ENCODE peak calls at places on chromosomes 16 and 17, in four cellular contexts. One of them, this sample, is unnamed.

GRCh38 chr16:73171380-73171779 is 123.5 kb upstream of the ZFHX3 start:
- DNase-seq in HFF-Myc: no peak
- DNase-seq in IMR-90: no peak
- DNase-seq in ovary: no peak
- DNase-seq in this sample: no peak

GRCh38 chr17:9050801-9051401 is 29.6 kb downstream of the NTN1 start:
- DNase-seq in HFF-Myc: no peak
- DNase-seq in IMR-90: no peak
- DNase-seq in ovary: no peak
- DNase-seq in this sample: no peak

GRCh38 chr17:28744104-28744801 is 442 bp downstream of the TRAF4 start:
- DNase-seq in HFF-Myc: no peak
- DNase-seq in IMR-90: peak; percentile 41
- DNase-seq in ovary: peak; percentile 71
- DNase-seq in this sample: peak; percentile 29

GRCh38 chr17:56994009-56994792 is 16.3 kb downstream of the SCPEP1 start:
- DNase-seq in HFF-Myc: no peak
- DNase-seq in IMR-90: peak; percentile 26
- DNase-seq in ovary: no peak
- DNase-seq in this sample: peak; percentile 71

GRCh38 chr17:29855686-29856085 is 74.3 kb downstream of the SSH2 start:
- DNase-seq in HFF-Myc: no peak
- DNase-seq in IMR-90: peak; percentile 75
- DNase-seq in ovary: no peak
- DNase-seq in this sample: peak; percentile 67

GRCh38 chr17:66593116-66593515 is 241.8 kb upstream of the CACNG5 start:
- DNase-seq in HFF-Myc: no peak
- DNase-seq in IMR-90: no peak
- DNase-seq in ovary: no peak
- DNase-seq in this sample: no peak

GRCh38 chr17:79776378-79777165 is 1.4 kb upstream of the CBX2 start:
- DNase-seq in HFF-Myc: no peak
- DNase-seq in IMR-90: no peak
- DNase-seq in ovary: no peak
- DNase-seq in this sample: no peak

GRCh38 chr17:73042809-73043685 is 49.4 kb downstream of the SLC39A11 start:
- DNase-seq in HFF-Myc: no peak
- DNase-seq in IMR-90: peak; percentile 20
- DNase-seq in ovary: no peak
- DNase-seq in this sample: peak; percentile 91

GRCh38 chr16:90077757-90078593 is 844 bp upstream of the PRDM7 start:
- DNase-seq in HFF-Myc: no peak
- DNase-seq in IMR-90: peak; percentile 42
- DNase-seq in ovary: no peak
- DNase-seq in this sample: peak; percentile 39

GRCh38 chr16:87661561-87661960 is 59.3 kb downstream of the JPH3 start:
- DNase-seq in HFF-Myc: no peak
- DNase-seq in IMR-90: peak; percentile 43
- DNase-seq in ovary: no peak
- DNase-seq in this sample: peak; percentile 36

GRCh38 chr16:65600629-65601028 is 478.8 kb upstream of the CDH11 start:
- DNase-seq in HFF-Myc: peak; percentile 9
- DNase-seq in IMR-90: peak; percentile 29
- DNase-seq in ovary: no peak
- DNase-seq in this sample: peak; percentile 10

GRCh38 chr17:74453665-74454196 is 12.7 kb upstream of the CD300A start:
- DNase-seq in HFF-Myc: no peak
- DNase-seq in IMR-90: no peak
- DNase-seq in ovary: peak; percentile 94
- DNase-seq in this sample: no peak

GRCh38 chr17:47837401-47838039 is 3.6 kb downstream of the SCRN2 start:
- DNase-seq in HFF-Myc: no peak
- DNase-seq in IMR-90: peak; percentile 10
- DNase-seq in ovary: no peak
- DNase-seq in this sample: peak; percentile 58

GRCh38 chr16:51636913-51637743 is 486.1 kb upstream of the SALL1 start:
- DNase-seq in HFF-Myc: no peak
- DNase-seq in IMR-90: no peak
- DNase-seq in ovary: no peak
- DNase-seq in this sample: peak; percentile 43

GRCh38 chr16:29819506-29819905 is 756 bp upstream of the MVP start:
- DNase-seq in HFF-Myc: no peak
- DNase-seq in IMR-90: no peak
- DNase-seq in ovary: no peak
- DNase-seq in this sample: no peak

GRCh38 chr17:61383689-61384201 is 15.9 kb upstream of the TBX2 start:
- DNase-seq in HFF-Myc: no peak
- DNase-seq in IMR-90: no peak
- DNase-seq in ovary: no peak
- DNase-seq in this sample: peak; percentile 93

GRCh38 chr17:61579961-61580360 is 11.1 kb downstream of the NACA2 start:
- DNase-seq in HFF-Myc: no peak
- DNase-seq in IMR-90: peak; percentile 28
- DNase-seq in ovary: no peak
- DNase-seq in this sample: no peak

GRCh38 chr16:30924797-30925645 is 1.6 kb downstream of the FBXL19 start:
- DNase-seq in HFF-Myc: no peak
- DNase-seq in IMR-90: no peak
- DNase-seq in ovary: no peak
- DNase-seq in this sample: no peak

GRCh38 chr17:50218071-50218759 is 16.8 kb upstream of the COL1A1 start:
- DNase-seq in HFF-Myc: no peak
- DNase-seq in IMR-90: peak; percentile 65
- DNase-seq in ovary: no peak
- DNase-seq in this sample: peak; percentile 75

GRCh38 chr17:49388290-49388640 is 26.2 kb upstream of the ZNF652 start:
- DNase-seq in HFF-Myc: no peak
- DNase-seq in IMR-90: no peak
- DNase-seq in ovary: no peak
- DNase-seq in this sample: no peak

GRCh38 chr16:22360963-22361659 is 13.3 kb downstream of the CDR2 start:
- DNase-seq in HFF-Myc: no peak
- DNase-seq in IMR-90: no peak
- DNase-seq in ovary: no peak
- DNase-seq in this sample: no peak

GRCh38 chr16:50025544-50025931 is 513 bp downstream of the CNEP1R1 start:
- DNase-seq in HFF-Myc: no peak
- DNase-seq in IMR-90: no peak
- DNase-seq in ovary: peak; percentile 18
- DNase-seq in this sample: no peak

GRCh38 chr16:48384305-48384981 is 770 bp downstream of the SIAH1 start:
- DNase-seq in HFF-Myc: no peak
- DNase-seq in IMR-90: peak; percentile 40
- DNase-seq in ovary: peak; percentile 58
- DNase-seq in this sample: peak; percentile 30

GRCh38 chr16:31215287-31216115 is 1.4 kb downstream of the PYDC1 start:
- DNase-seq in HFF-Myc: no peak
- DNase-seq in IMR-90: peak; percentile 55
- DNase-seq in ovary: no peak
- DNase-seq in this sample: peak; percentile 57

GRCh38 chr17:49555495-49556018 is 20.1 kb upstream of the NXPH3 start:
- DNase-seq in HFF-Myc: no peak
- DNase-seq in IMR-90: no peak
- DNase-seq in ovary: no peak
- DNase-seq in this sample: no peak

GRCh38 chr16:70573451-70574121 is 50.0 kb downstream of the SF3B3 start:
- DNase-seq in HFF-Myc: peak; percentile 77
- DNase-seq in IMR-90: peak; percentile 97
- DNase-seq in ovary: no peak
- DNase-seq in this sample: peak; percentile 93

GRCh38 chr17:50686494-50687199 is 21.1 kb downstream of the ANKRD40 start:
- DNase-seq in HFF-Myc: no peak
- DNase-seq in IMR-90: peak; percentile 61
- DNase-seq in ovary: peak; percentile 94
- DNase-seq in this sample: peak; percentile 80

GRCh38 chr17:42547698-42548069 is 5.0 kb upstream of the HSD17B1 start:
- DNase-seq in HFF-Myc: no peak
- DNase-seq in IMR-90: no peak
- DNase-seq in ovary: no peak
- DNase-seq in this sample: no peak

GRCh38 chr17:42547001-42547461 is 5.7 kb upstream of the HSD17B1 start:
- DNase-seq in HFF-Myc: no peak
- DNase-seq in IMR-90: no peak
- DNase-seq in ovary: no peak
- DNase-seq in this sample: no peak

GRCh38 chr17:42548993-42549755 is 3.5 kb upstream of the HSD17B1 start:
- DNase-seq in HFF-Myc: no peak
- DNase-seq in IMR-90: no peak
- DNase-seq in ovary: no peak
- DNase-seq in this sample: no peak

GRCh38 chr17:42544874-42545283 is 7.8 kb upstream of the HSD17B1 start:
- DNase-seq in HFF-Myc: no peak
- DNase-seq in IMR-90: no peak
- DNase-seq in ovary: no peak
- DNase-seq in this sample: no peak

DNA sequence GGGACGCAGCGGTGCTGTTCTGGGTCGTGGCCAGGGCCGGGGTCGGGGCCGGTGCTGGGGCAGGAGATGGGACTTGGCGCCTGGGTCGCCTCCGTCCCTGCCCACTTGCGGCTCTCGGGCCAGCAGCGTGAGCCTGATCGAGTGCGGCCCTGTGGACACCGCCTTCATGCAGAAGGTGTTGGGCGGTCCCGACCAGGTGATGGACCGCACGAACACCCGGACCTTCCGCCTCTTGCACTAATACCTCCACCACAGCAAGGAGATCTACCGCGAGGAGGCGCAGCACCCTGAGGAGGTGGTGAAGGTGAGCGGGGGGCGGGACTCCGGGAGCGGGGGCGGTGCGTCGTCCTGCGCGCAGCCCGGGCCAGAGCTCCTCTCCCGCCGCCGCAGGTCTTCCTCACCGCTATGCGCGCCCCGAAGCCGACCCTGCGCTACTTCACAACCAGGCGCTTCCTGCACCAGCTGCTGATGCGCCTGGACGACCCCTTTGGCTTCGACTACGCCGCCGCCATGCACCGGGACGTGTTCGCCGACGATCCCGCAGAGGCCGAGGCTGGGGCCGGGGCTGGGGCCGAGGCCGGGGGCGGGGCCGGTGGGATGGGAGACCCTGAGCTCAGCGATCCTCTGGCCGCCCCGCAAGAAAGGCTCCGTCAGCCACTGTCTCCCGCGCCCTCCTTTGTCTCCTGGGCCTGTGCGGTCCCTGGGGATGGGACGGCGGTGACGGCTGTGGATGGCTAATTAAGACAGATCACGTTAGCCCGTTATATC is 4.5 kb upstream of the HSD17B1 start:
- DNase-seq in HFF-Myc: no peak
- DNase-seq in IMR-90: no peak
- DNase-seq in ovary: peak; percentile 72
- DNase-seq in this sample: no peak
- TF ChIP-seq CTCF in HFF-Myc: peak; percentile 45
- TF ChIP-seq CTCF in IMR-90: no peak
- TF ChIP-seq CTCF in ovary: peak; percentile 36
- TF ChIP-seq CTCF in this sample: peak; percentile 12

GRCh38 chr17:35089846-35090193 is 26.3 kb upstream of the RFFL start:
- DNase-seq in HFF-Myc: no peak
- DNase-seq in IMR-90: peak; percentile 34
- DNase-seq in ovary: no peak
- DNase-seq in this sample: peak; percentile 46
- TF ChIP-seq CTCF in HFF-Myc: no peak
- TF ChIP-seq CTCF in IMR-90: peak; percentile 20
- TF ChIP-seq CTCF in ovary: no peak
- TF ChIP-seq CTCF in this sample: no peak

GRCh38 chr17:58136669-58137279 is 11.4 kb upstream of the OR4D1 start:
- DNase-seq in HFF-Myc: no peak
- DNase-seq in IMR-90: no peak
- DNase-seq in ovary: no peak
- DNase-seq in this sample: no peak
- TF ChIP-seq CTCF in HFF-Myc: peak; percentile 57
- TF ChIP-seq CTCF in IMR-90: peak; percentile 5
- TF ChIP-seq CTCF in ovary: no peak
- TF ChIP-seq CTCF in this sample: peak; percentile 41

GRCh38 chr17:40560592-40561293 is 4.5 kb downstream of the CCR7 start:
- DNase-seq in HFF-Myc: no peak
- DNase-seq in IMR-90: peak; percentile 57
- DNase-seq in ovary: no peak
- DNase-seq in this sample: peak; percentile 84
- TF ChIP-seq CTCF in HFF-Myc: no peak
- TF ChIP-seq CTCF in IMR-90: no peak
- TF ChIP-seq CTCF in ovary: no peak
- TF ChIP-seq CTCF in this sample: no peak

DNA sequence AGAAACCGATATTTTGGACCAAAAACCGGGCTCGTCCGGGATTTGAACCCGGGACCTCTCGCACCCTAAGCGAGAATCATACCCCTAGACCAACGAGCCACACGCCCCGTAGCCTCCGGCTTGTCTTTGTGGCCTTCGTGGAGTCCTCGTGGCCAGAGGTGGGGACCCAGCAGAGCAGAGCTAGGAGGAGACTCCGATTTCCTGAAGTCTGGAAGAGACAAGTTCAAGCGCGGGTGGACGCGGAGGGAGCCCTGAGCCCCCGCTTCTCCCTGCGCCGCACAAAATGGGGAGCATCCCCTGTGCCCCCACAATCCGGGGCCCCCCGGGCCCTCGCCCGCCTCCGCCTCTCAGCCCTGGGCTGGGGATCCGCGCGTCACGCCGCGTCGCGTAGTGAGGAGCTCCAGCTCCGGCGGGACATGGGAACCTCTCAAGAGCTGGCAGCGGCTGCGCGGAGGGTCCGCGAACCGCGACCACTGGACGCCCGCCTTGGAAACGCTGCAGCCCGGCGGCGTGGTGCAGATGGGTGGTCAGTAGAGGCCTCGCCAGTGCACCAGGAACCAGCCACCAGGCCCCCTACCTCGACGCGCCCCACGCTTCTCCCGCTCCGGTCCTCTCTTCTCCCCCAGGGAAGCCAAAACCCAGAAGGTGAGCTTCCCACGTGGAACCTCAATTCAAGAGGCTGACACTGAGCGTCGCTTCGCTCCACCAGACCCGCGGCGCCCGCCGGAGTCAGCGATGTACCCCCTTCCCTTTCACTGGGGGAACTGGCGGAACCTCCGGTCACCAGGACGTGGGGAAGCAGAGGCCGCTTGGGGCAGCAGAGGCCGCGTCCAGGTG is 5.2 kb upstream of the OR1F1 start:
- DNase-seq in HFF-Myc: no peak
- DNase-seq in IMR-90: peak; percentile 55
- DNase-seq in ovary: no peak
- DNase-seq in this sample: peak; percentile 75
- TF ChIP-seq CTCF in HFF-Myc: peak; percentile 41
- TF ChIP-seq CTCF in IMR-90: peak; percentile 41
- TF ChIP-seq CTCF in ovary: no peak
- TF ChIP-seq CTCF in this sample: no peak

GRCh38 chr17:69060835-69061234 is at the start of gene ABCA9:
- DNase-seq in HFF-Myc: no peak
- DNase-seq in IMR-90: peak; percentile 21
- DNase-seq in ovary: peak; percentile 43
- DNase-seq in this sample: peak; percentile 95

GRCh38 chr17:69059458-69060205 is 1.1 kb downstream of the ABCA9 start:
- DNase-seq in HFF-Myc: no peak
- DNase-seq in IMR-90: no peak
- DNase-seq in ovary: no peak
- DNase-seq in this sample: peak; percentile 43

GRCh38 chr17:69056179-69056823 is 4.4 kb downstream of the ABCA9 start:
- DNase-seq in HFF-Myc: no peak
- DNase-seq in IMR-90: no peak
- DNase-seq in ovary: no peak
- DNase-seq in this sample: no peak

GRCh38 chr17:69057280-69057679 is 3.4 kb downstream of the ABCA9 start:
- DNase-seq in HFF-Myc: no peak
- DNase-seq in IMR-90: no peak
- DNase-seq in ovary: no peak
- DNase-seq in this sample: no peak

GRCh38 chr17:69058165-69058564 is 2.6 kb downstream of the ABCA9 start:
- DNase-seq in HFF-Myc: no peak
- DNase-seq in IMR-90: no peak
- DNase-seq in ovary: no peak
- DNase-seq in this sample: peak; percentile 22
- TF ChIP-seq CTCF in HFF-Myc: no peak
- TF ChIP-seq CTCF in IMR-90: peak; percentile 5
- TF ChIP-seq CTCF in ovary: no peak
- TF ChIP-seq CTCF in this sample: peak; percentile 16